ENCODE peak calls at places on chromosomes 3 and 15, in six cellular contexts. V is SK-N-SH, J is stomach, Y is breast epithelium, A is Panc1, Q is suprapubic skin. L is an unnamed sample. For H3K9me3, the result is how much of the 10 kb centered on the place peaks cover.

GRCh38 chr3:140530603-140531002 is 147.3 kb upstream of the TRIM42 start:
- DNase-seq in A (no peak), Q (no peak), Y (no peak), V (no peak), J (no peak), L (no peak)

GRCh38 chr15:35929740-35930444 is 383.9 kb upstream of the DPH6 start:
- DNase-seq in A (no peak), J (no peak), Q (no peak), Y (no peak), V (no peak), L (no peak)

GRCh38 chr15:85542895-85543331 is 162.5 kb downstream of the AKAP13 start:
- DNase-seq in A (no peak), Q (no peak), V (no peak), Y (no peak), J (no peak), L (no peak)

GRCh38 chr3:195873971-195874370 is 34.4 kb downstream of the TNK2 start:
- DNase-seq in V (no peak), Q (no peak), J (peak), A (no peak), Y (no peak), L (no peak)

GRCh38 chr3:37729119-37729518 is 132.6 kb upstream of the CTDSPL start:
- DNase-seq in Q (no peak), J (no peak), Y (no peak), A (no peak), V (no peak), L (no peak)

GRCh38 chr3:81823882-81824395 is 62.5 kb upstream of the GBE1 start:
- DNase-seq in Q (no peak), V (no peak), Y (no peak), J (no peak), A (no peak), L (no peak)

GRCh38 chr3:159191454-159191853 is 389.6 kb downstream of the MFSD1 start:
- DNase-seq in J (no peak), A (no peak), V (no peak), Y (no peak), Q (no peak), L (no peak)

GRCh38 chr15:22966321-22967083 is 13.7 kb downstream of the CYFIP1 start:
- DNase-seq in A (no peak), Y (no peak), Q (peak), J (no peak), V (no peak), L (peak)

GRCh38 chr15:101381671-101382212 is 86.7 kb upstream of the SNRPA1 start:
- DNase-seq in Q (no peak), J (no peak), V (no peak), A (no peak), Y (no peak), L (no peak)

GRCh38 chr3:138687236-138687635 is 78.7 kb downstream of the FAIM start:
- DNase-seq in Y (no peak), Q (no peak), A (no peak), J (no peak), V (no peak), L (no peak)

GRCh38 chr3:180947761-180948390 is 35.4 kb downstream of the FXR1 start:
- DNase-seq in Y (no peak), A (no peak), J (no peak), V (no peak), Q (no peak), L (no peak)

GRCh38 chr3:8954938-8955763 is 8.1 kb downstream of the RAD18 start:
- DNase-seq in J (no peak), V (no peak), Q (no peak), A (no peak), Y (no peak), L (no peak)

GRCh38 chr3:21542656-21543379 is 208.2 kb downstream of the ZNF385D start:
- DNase-seq in J (no peak), Q (no peak), V (no peak), Y (no peak), A (no peak), L (no peak)

GRCh38 chr3:36700537-36701248 is 63.7 kb downstream of the DCLK3 start:
- DNase-seq in Q (no peak), Y (peak), V (peak), A (peak), J (no peak), L (no peak)

GRCh38 chr15:48634934-48635333 is 10.6 kb downstream of the FBN1 start:
- DNase-seq in A (no peak), Q (no peak), V (no peak), Y (no peak), J (no peak), L (no peak)

DNA sequence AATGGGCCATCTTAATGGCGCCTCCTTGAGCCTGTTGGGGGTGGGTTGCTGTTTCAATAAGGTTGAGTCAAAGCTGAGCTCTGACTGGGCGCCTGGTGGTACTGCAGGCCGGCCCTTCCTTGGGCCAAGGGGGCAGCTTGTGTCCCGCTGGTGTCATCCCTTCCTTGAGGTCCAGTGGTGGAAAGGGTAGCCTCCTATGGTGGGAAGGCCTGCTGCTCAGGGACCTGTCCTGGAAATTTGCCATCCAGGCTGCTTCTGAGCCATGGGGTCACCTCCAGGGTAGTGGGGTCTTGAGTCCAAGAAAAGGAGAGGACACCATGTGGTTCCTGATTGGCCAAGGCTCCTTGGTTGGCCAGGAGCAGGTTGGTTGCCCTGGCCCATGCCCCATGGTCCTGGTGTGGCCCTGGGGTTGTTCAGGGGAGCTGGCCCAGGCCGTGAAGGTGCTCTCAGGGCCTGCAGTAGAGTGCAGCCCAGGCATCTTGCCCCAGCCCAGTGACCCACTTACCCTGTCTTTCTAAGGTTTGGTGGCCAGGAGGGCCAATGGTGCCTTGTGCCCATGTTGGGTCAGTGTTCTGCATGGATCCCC is 188.7 kb downstream of the UBE3A start:
- DNase-seq in V (no peak), A (no peak), Q (peak), Y (peak), J (peak), L (peak)
- H3K9me3 ChIP-seq in V (under half), A (under half), Q (under half), Y (half or more), J (half or more), L (under half)

DNA sequence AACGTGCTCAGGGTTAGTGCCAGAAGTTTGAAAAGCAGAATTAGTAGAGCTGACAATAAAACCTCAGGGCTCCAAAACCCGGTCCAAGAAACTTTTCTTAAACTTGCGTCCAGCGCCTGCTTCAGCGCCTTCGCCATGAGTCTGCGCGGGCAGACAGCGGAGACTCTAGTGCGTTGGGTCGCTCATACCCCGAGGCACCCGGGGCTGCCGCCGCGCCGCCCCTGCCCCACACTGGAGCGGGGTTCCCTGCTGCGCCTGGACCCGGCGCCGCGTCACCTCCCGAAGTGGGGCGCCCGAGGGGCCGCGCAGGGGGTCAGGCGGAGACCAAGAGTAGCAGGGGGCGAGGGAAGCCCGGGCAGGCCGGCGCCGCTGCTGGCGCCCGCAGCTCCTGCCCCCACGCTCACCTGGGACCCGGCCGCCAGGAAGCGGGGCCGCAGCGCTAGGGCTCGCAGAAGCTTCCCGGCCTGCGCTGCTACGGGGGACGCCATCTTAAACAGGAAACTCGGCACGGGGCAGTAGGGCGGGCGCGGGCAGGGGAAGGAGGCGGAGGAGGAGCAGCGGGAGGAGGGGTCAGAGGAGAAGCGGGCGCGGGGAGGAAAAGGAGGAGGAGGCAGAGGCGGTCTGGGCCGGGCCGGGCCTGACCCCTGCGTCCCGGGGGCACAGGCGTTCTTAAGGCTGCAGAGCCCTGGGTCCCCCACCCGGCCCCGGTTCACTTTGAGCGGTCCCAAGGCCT is at the start of gene SUCLG2:
- DNase-seq in J (peak), A (peak), V (peak), Q (peak), Y (peak), L (peak)
- TF ChIP-seq POLR2AphosphoS5 in J (no peak), A (no peak), V (peak), Q (no peak), Y (no peak), L (peak)

GRCh38 chr15:25184356-25185155 is 229.8 kb downstream of the SNRPN start:
- DNase-seq in J (no peak), A (no peak), Q (peak), Y (no peak), V (no peak), L (peak)

GRCh38 chr15:25183581-25184330 is 229.0 kb downstream of the SNRPN start:
- DNase-seq in V (no peak), A (no peak), Y (no peak), J (no peak), Q (no peak), L (peak)

GRCh38 chr15:25182098-25182478 is 227.3 kb downstream of the SNRPN start:
- DNase-seq in Y (no peak), Q (no peak), J (peak), V (no peak), A (no peak), L (peak)

GRCh38 chr15:25181290-25182097 is 226.7 kb downstream of the SNRPN start:
- DNase-seq in Q (peak), A (no peak), V (no peak), Y (peak), J (peak), L (peak)

GRCh38 chr15:25182736-25183445 is 228.1 kb downstream of the SNRPN start:
- DNase-seq in A (no peak), V (no peak), Q (peak), J (no peak), Y (no peak), L (peak)
- H3K9me3 ChIP-seq in A (under half), V (under half), Q (under half), J (half or more), Y (half or more), L (under half)

GRCh38 chr3:19171794-19172193 is 23.5 kb downstream of the KCNH8 start:
- DNase-seq in Q (no peak), A (no peak), J (no peak), Y (no peak), V (no peak), L (no peak)
- TF ChIP-seq POLR2AphosphoS5 in Q (no peak), A (no peak), J (no peak), Y (no peak), V (no peak), L (no peak)

GRCh38 chr15:43912208-43912607 is 85.4 kb downstream of the WDR76 start:
- DNase-seq in Y (no peak), Q (no peak), J (no peak), A (no peak), V (no peak), L (no peak)
- H3K9me3 ChIP-seq in Y (under half), Q (under half), J (under half), A (under half), V (under half), L (under half)

DNA sequence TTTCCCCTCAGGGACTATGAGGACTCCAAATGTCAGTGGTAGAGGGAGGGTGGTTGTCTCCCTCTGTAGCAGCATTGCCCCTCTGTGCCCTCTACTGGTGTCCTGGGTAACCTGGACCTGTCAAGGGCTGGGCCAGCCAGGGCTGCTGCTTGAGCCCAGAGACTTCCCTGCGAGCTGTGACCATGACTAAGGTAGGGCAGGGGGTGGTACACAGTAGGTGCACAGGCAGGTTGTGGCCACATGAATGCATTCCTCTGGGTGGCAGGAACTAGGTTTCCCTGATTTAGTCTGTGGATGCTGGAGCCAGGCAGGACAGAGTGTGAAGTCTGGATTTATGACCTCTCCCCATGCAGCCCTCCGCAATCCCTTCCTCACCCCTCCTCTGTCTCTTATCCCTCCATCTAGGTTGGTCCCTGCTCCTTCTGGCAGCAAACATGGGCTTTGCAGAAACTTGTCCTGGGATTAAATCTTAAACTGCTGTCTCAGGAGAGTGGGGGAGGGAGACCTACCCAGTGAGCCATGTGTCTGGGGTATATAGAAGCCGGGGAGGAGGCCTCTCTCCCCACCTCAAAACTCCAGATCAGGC is 8.7 kb upstream of the SEMA3F start:
- DNase-seq in V (no peak), Y (no peak), A (no peak), J (no peak), Q (no peak), L (no peak)
- TF ChIP-seq POLR2AphosphoS5 in V (no peak), Y (no peak), A (no peak), J (no peak), Q (no peak), L (no peak)

L was measured in sigmoid colon.